ENCODE peak calls at places on chromosome 4, in nine cellular contexts. E is CD8-positive, alpha-beta T cell; L is Caco-2; I is HFFc6; X is testis; M is mesothelial cell of epicardium; H is WTC11; G is WERI-Rb-1; B is GM13976. W is an unnamed sample.

GRCh38 chr4:11230888-11231287 is 197.8 kb downstream of the HS3ST1 start:
- DNase-seq in E (no peak), L (no peak), I (no peak), X (no peak), M (no peak), H (no peak), G (peak; percentile 72), B (no peak), W (no peak)

GRCh38 chr4:2756691-2757350 is 685 bp upstream of the TNIP2 start:
- DNase-seq in E (no peak), L (no peak), I (no peak), X (no peak), M (no peak), H (no peak), G (no peak), B (no peak), W (no peak)

GRCh38 chr4:17206829-17207773 is 304.8 kb downstream of the QDPR start:
- DNase-seq in E (no peak), L (no peak), I (no peak), X (no peak), M (no peak), H (no peak), G (no peak), B (no peak), W (no peak)

GRCh38 chr4:182346250-182346649 is 103.0 kb downstream of the TENM3 start:
- DNase-seq in E (no peak), L (no peak), I (no peak), X (no peak), M (no peak), H (no peak), G (no peak), B (no peak), W (no peak)

GRCh38 chr4:65416875-65417274 is 253.4 kb downstream of the EPHA5 start:
- DNase-seq in E (no peak), L (no peak), I (no peak), X (no peak), M (no peak), H (no peak), G (no peak), B (no peak), W (no peak)

GRCh38 chr4:39032218-39033085 is at the start of gene TMEM156:
- DNase-seq in E (no peak), L (no peak), I (no peak), X (no peak), M (no peak), H (no peak), G (no peak), B (peak; percentile 56), W (no peak)

GRCh38 chr4:71938776-71939175 is 93.0 kb upstream of the NPFFR2 start:
- DNase-seq in E (no peak), L (no peak), I (no peak), X (no peak), M (no peak), H (no peak), G (no peak), B (no peak), W (peak; percentile 1)

GRCh38 chr4:63528592-63528991 is 880.7 kb downstream of the TECRL start:
- DNase-seq in E (no peak), L (no peak), I (no peak), X (no peak), M (no peak), H (no peak), G (no peak), B (peak; percentile 2), W (no peak)

DNA sequence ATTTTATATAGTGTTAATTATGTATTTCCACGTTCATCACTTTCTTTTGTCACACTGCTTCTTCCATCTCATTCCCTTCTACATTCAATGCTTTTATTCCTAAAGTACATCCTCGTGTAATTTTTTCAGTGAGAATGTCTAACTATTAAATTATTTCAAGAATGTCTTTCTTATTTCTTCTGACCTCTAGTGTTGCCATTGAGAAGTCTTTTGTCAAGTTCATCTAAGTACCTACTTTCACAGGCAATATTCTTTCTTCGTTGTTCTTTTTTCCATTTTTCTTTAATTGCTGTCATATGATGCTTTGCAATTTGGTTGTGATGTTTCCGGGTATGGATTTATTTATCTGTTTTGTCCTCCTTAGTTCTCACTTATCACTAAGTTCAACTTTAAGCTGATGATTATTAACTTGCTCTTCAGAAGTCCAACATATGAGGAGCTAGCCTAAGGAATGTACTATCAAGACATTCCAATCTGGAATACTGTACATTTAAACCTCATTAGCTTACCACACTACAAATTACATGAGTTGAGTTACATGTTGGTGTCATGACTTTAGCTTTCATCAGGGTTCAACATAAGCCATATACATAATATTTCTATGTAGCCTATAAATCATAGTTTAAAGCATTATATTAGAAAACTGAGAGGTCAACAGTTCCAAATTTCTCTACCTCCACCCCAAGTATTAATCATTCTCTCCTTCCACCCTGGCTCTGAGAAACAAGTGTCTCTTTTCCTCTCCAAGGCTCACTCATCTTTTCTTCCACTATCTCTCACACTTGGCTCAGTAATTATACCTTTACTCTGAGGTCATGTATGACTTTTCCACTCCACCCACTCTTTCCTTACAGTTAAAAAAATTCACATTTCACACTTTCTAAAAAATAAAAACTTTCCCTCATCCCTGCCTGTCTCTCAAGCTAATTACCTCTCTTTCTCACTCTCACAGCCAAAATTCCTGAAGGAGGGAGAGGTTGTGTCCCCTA is 81.5 kb downstream of the COX18 start:
- DNase-seq in E (no peak), L (no peak), I (peak; percentile 19), X (no peak), M (no peak), H (no peak), G (no peak), B (no peak), W (no peak)
- TF ChIP-seq CTCF in E (no peak), L (no peak), I (peak; percentile 58), X (no peak), M (no peak), H (no peak), G (no peak), B (no peak), W (no peak)

GRCh38 chr4:118738999-118739690 is 54.0 kb downstream of the METTL14 start:
- DNase-seq in E (no peak), L (no peak), I (no peak), X (no peak), M (no peak), H (no peak), G (no peak), B (no peak), W (no peak)

GRCh38 chr4:118741456-118741855 is 56.3 kb downstream of the METTL14 start:
- DNase-seq in E (no peak), L (no peak), I (no peak), X (no peak), M (no peak), H (no peak), G (no peak), B (no peak), W (peak; percentile 39)

GRCh38 chr4:118742050-118742449 is 56.9 kb downstream of the METTL14 start:
- DNase-seq in E (no peak), L (no peak), I (no peak), X (no peak), M (no peak), H (no peak), G (no peak), B (no peak), W (no peak)

GRCh38 chr4:118738090-118738489 is 52.9 kb downstream of the METTL14 start:
- DNase-seq in E (no peak), L (no peak), I (no peak), X (no peak), M (no peak), H (no peak), G (no peak), B (no peak), W (no peak)

GRCh38 chr4:118740869-118741268 is 55.7 kb downstream of the METTL14 start:
- DNase-seq in E (no peak), L (no peak), I (peak; percentile 44), X (no peak), M (no peak), H (no peak), G (no peak), B (no peak), W (peak; percentile 66)
- TF ChIP-seq CTCF in E (peak; percentile 70), L (no peak), I (peak; percentile 82), X (peak; percentile 62), M (peak; percentile 90), H (peak; percentile 17), G (no peak), B (no peak), W (no peak)

DNA sequence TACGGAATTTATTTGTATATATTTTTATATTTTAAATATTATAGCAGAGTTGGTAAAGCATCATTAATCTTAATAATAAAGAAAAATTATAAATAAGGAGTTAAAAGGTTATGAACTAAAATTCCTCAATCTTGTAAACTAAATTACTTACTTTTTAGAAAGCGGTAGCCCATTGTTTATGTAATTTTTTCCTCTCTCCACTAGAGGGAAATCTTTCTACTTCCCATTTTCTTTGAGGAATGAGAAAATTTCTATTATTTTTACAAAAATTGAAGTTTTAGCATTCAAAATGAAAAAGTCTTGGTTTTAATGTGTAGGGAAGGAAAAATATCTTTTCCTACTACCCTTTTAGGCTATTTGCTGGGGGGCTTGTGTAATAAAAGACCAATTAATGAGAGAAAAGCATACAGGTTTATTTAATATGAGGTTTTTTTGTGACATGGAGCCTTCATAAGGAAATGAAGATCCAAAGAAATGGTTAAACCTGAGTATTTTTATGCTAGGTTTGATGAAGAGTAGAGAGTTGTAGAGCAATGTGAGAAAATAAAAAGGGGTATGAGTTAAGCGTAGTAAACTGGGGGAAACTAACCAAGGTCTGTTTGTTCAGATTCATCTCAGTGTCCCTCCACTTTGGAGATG is 68.7 kb upstream of the ADAD1 start:
- DNase-seq in E (no peak), L (no peak), I (peak; percentile 3), X (no peak), M (no peak), H (no peak), G (no peak), B (no peak), W (peak; percentile 14)
- TF ChIP-seq CTCF in E (peak; percentile 63), L (no peak), I (peak; percentile 84), X (peak; percentile 65), M (peak; percentile 70), H (peak; percentile 51), G (no peak), B (peak; percentile 16), W (peak; percentile 47)

GRCh38 chr4:70749313-70749712 is 27.5 kb downstream of the RUFY3 start:
- DNase-seq in E (no peak), L (no peak), I (no peak), X (no peak), M (no peak), H (no peak), G (no peak), B (no peak), W (no peak)

GRCh38 chr4:70753630-70754029 is 31.9 kb downstream of the RUFY3 start:
- DNase-seq in E (no peak), L (no peak), I (no peak), X (no peak), M (no peak), H (no peak), G (no peak), B (no peak), W (no peak)

GRCh38 chr4:70746179-70746839 is 24.5 kb downstream of the RUFY3 start:
- DNase-seq in E (no peak), L (peak; percentile 21), I (peak; percentile 50), X (no peak), M (no peak), H (no peak), G (no peak), B (no peak), W (peak; percentile 70)

GRCh38 chr4:70743728-70744127 is 22.0 kb downstream of the RUFY3 start:
- DNase-seq in E (no peak), L (no peak), I (no peak), X (no peak), M (no peak), H (no peak), G (no peak), B (no peak), W (no peak)

DNA sequence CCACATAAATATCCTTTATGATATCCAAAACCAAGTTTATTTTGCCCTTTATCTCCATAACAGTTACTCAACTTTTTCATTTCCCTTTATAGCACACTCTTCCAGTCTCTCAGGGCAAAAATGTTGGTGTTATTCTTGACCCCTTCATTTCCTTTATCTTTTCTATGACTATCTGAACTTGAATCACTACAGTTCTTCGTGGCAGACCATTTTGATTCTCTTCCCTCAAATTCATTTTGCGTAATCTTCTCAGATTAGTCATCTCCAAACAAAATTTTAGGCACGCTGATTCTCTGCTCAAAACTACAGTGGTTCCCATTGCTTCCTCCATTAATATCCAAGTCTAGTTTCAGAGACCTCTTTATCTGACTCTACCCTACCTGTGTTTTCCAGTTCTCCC is 26.1 kb downstream of the RUFY3 start:
- DNase-seq in E (no peak), L (no peak), I (no peak), X (no peak), M (no peak), H (no peak), G (no peak), B (no peak), W (peak; percentile 39)
- TF ChIP-seq CTCF in E (no peak), L (no peak), I (no peak), X (no peak), M (no peak), H (no peak), G (no peak), B (no peak), W (no peak)

W was measured in fibroblast of lung.